ENCODE peak calls at places on chromosomes 1 and 21, in seven cellular contexts. X, O, J, L, U, C and B are unnamed samples.

GRCh38 chr21:27734146-27734545 is 767.3 kb upstream of the ADAMTS5 start:
- DNase-seq in C (peak; percentile 1), X (no peak), J (no peak), L (peak; percentile 73), O (no peak), U (no peak), B (peak; percentile 13)

GRCh38 chr1:161962094-161962887 is 61.4 kb downstream of the OLFML2B start:
- DNase-seq in C (peak; percentile 75), X (peak; percentile 70), J (peak; percentile 57), L (peak; percentile 92), O (peak; percentile 36), U (no peak), B (no peak)

GRCh38 chr1:186564558-186564957 is 103.6 kb upstream of the PDC start:
- DNase-seq in J (no peak), O (no peak), L (peak; percentile 38), X (peak; percentile 6), C (no peak), U (no peak), B (no peak)

GRCh38 chr1:11738783-11739182 is 2.8 kb downstream of the AGTRAP start:
- DNase-seq in X (no peak), U (no peak), J (no peak), C (no peak), O (no peak), L (no peak), B (no peak)

GRCh38 chr1:212158912-212159796 is 123.6 kb downstream of the DTL start:
- DNase-seq in O (no peak), J (peak; percentile 15), C (no peak), L (no peak), U (no peak), X (no peak), B (no peak)

GRCh38 chr1:158735848-158736247 is 15.3 kb upstream of the OR6K3 start:
- DNase-seq in O (no peak), L (no peak), J (no peak), X (no peak), U (no peak), C (no peak), B (no peak)

GRCh38 chr1:208533746-208534603 is 289.8 kb upstream of the PLXNA2 start:
- DNase-seq in O (no peak), L (no peak), X (no peak), U (peak; percentile 19), J (no peak), C (no peak), B (no peak)

GRCh38 chr1:61120998-61121397 is 38.6 kb downstream of the NFIA start:
- DNase-seq in X (peak; percentile 27), C (no peak), J (no peak), O (no peak), L (no peak), U (peak; percentile 27), B (no peak)

GRCh38 chr21:36692125-36692843 is 6.6 kb upstream of the SIM2 start:
- DNase-seq in L (no peak), X (no peak), U (no peak), J (no peak), C (no peak), O (no peak), B (no peak)

GRCh38 chr1:228968841-228969606 is 233.7 kb downstream of the RHOU start:
- DNase-seq in U (no peak), O (no peak), X (no peak), J (no peak), L (peak; percentile 24), C (no peak), B (no peak)

GRCh38 chr1:117639741-117640140 is 33.9 kb downstream of the TENT5C start:
- DNase-seq in J (no peak), O (no peak), L (no peak), C (no peak), X (no peak), U (no peak), B (no peak)

GRCh38 chr1:99728494-99729235 is 37.8 kb downstream of the FRRS1 start:
- DNase-seq in L (peak; percentile 36), U (peak; percentile 32), J (no peak), X (no peak), C (no peak), O (no peak), B (no peak)

GRCh38 chr1:38009088-38009840 is 3.3 kb upstream of the UTP11 start:
- DNase-seq in X (peak; percentile 31), J (peak; percentile 83), C (no peak), O (no peak), L (peak; percentile 78), U (no peak), B (no peak)